ENCODE peak calls at places on chromosomes 16 and 17, in seven cellular contexts. One of them, this sample, is unnamed.

GRCh38 chr16:49698416-49698815 is 157.5 kb downstream of the ZNF423 start:
- DNase-seq in AG09309: no peak
- DNase-seq in fibroblast of mammary gland: no peak
- DNase-seq in HFF-Myc: no peak
- DNase-seq in esophagus squamous epithelium: no peak
- DNase-seq in psoas muscle: no peak
- DNase-seq in kidney: no peak
- DNase-seq in this sample: peak

GRCh38 chr17:11737290-11737679 is 139.0 kb downstream of the DNAH9 start:
- DNase-seq in AG09309: no peak
- DNase-seq in fibroblast of mammary gland: no peak
- DNase-seq in HFF-Myc: no peak
- DNase-seq in esophagus squamous epithelium: no peak
- DNase-seq in psoas muscle: no peak
- DNase-seq in kidney: no peak
- DNase-seq in this sample: no peak

GRCh38 chr17:58492238-58493121 is 4.3 kb upstream of the HSF5 start:
- DNase-seq in AG09309: no peak
- DNase-seq in fibroblast of mammary gland: no peak
- DNase-seq in HFF-Myc: no peak
- DNase-seq in esophagus squamous epithelium: no peak
- DNase-seq in psoas muscle: no peak
- DNase-seq in kidney: no peak
- DNase-seq in this sample: no peak

GRCh38 chr16:8519179-8519578 is 71.1 kb downstream of the TMEM114 start:
- DNase-seq in AG09309: no peak
- DNase-seq in fibroblast of mammary gland: no peak
- DNase-seq in HFF-Myc: no peak
- DNase-seq in esophagus squamous epithelium: no peak
- DNase-seq in psoas muscle: no peak
- DNase-seq in kidney: no peak
- DNase-seq in this sample: no peak

GRCh38 chr17:45794840-45795239 is 10.7 kb downstream of the CRHR1 start:
- DNase-seq in AG09309: no peak
- DNase-seq in fibroblast of mammary gland: peak
- DNase-seq in HFF-Myc: no peak
- DNase-seq in esophagus squamous epithelium: no peak
- DNase-seq in psoas muscle: no peak
- DNase-seq in kidney: no peak
- DNase-seq in this sample: no peak

GRCh38 chr17:66230918-66231543 is 1.8 kb upstream of the APOH start:
- DNase-seq in AG09309: no peak
- DNase-seq in fibroblast of mammary gland: no peak
- DNase-seq in HFF-Myc: no peak
- DNase-seq in esophagus squamous epithelium: no peak
- DNase-seq in psoas muscle: no peak
- DNase-seq in kidney: no peak
- DNase-seq in this sample: no peak

GRCh38 chr17:55763856-55764255 is 13.0 kb downstream of the PCTP start:
- DNase-seq in AG09309: no peak
- DNase-seq in fibroblast of mammary gland: peak
- DNase-seq in HFF-Myc: no peak
- DNase-seq in esophagus squamous epithelium: no peak
- DNase-seq in psoas muscle: no peak
- DNase-seq in kidney: no peak
- DNase-seq in this sample: no peak

GRCh38 chr17:30095507-30096244 is 20.9 kb upstream of the NSRP1 start:
- DNase-seq in AG09309: peak
- DNase-seq in fibroblast of mammary gland: peak
- DNase-seq in HFF-Myc: no peak
- DNase-seq in esophagus squamous epithelium: no peak
- DNase-seq in psoas muscle: no peak
- DNase-seq in kidney: no peak
- DNase-seq in this sample: no peak

GRCh38 chr17:36728030-36728991 is 126.9 kb downstream of the MRM1 start:
- DNase-seq in AG09309: no peak
- DNase-seq in fibroblast of mammary gland: no peak
- DNase-seq in HFF-Myc: no peak
- DNase-seq in esophagus squamous epithelium: no peak
- DNase-seq in psoas muscle: no peak
- DNase-seq in kidney: no peak
- DNase-seq in this sample: no peak

GRCh38 chr17:27356091-27356705 is 62.3 kb downstream of the WSB1 start:
- DNase-seq in AG09309: no peak
- DNase-seq in fibroblast of mammary gland: no peak
- DNase-seq in HFF-Myc: no peak
- DNase-seq in esophagus squamous epithelium: no peak
- DNase-seq in psoas muscle: no peak
- DNase-seq in kidney: no peak
- DNase-seq in this sample: no peak

GRCh38 chr17:45639297-45639849 is 144.7 kb upstream of the CRHR1 start:
- DNase-seq in AG09309: no peak
- DNase-seq in fibroblast of mammary gland: no peak
- DNase-seq in HFF-Myc: no peak
- DNase-seq in esophagus squamous epithelium: no peak
- DNase-seq in psoas muscle: no peak
- DNase-seq in kidney: no peak
- DNase-seq in this sample: no peak

GRCh38 chr17:10032142-10032541 is 127.1 kb upstream of the RCVRN start:
- DNase-seq in AG09309: no peak
- DNase-seq in fibroblast of mammary gland: no peak
- DNase-seq in HFF-Myc: no peak
- DNase-seq in esophagus squamous epithelium: no peak
- DNase-seq in psoas muscle: no peak
- DNase-seq in kidney: no peak
- DNase-seq in this sample: no peak

GRCh38 chr16:50096791-50097190 is 31.0 kb downstream of the HEATR3 start:
- DNase-seq in AG09309: peak
- DNase-seq in fibroblast of mammary gland: peak
- DNase-seq in HFF-Myc: peak
- DNase-seq in esophagus squamous epithelium: no peak
- DNase-seq in psoas muscle: no peak
- DNase-seq in kidney: no peak
- DNase-seq in this sample: no peak

GRCh38 chr16:9670058-9670457 is 512.2 kb downstream of the GRIN2A start:
- DNase-seq in AG09309: no peak
- DNase-seq in fibroblast of mammary gland: no peak
- DNase-seq in HFF-Myc: no peak
- DNase-seq in esophagus squamous epithelium: no peak
- DNase-seq in psoas muscle: no peak
- DNase-seq in kidney: no peak
- DNase-seq in this sample: no peak

GRCh38 chr17:80969674-80970043 is 22.0 kb upstream of the CHMP6 start:
- DNase-seq in AG09309: no peak
- DNase-seq in fibroblast of mammary gland: no peak
- DNase-seq in HFF-Myc: no peak
- DNase-seq in esophagus squamous epithelium: no peak
- DNase-seq in psoas muscle: no peak
- DNase-seq in kidney: peak
- DNase-seq in this sample: no peak

GRCh38 chr17:45225051-45225700 is 3.5 kb downstream of the FMNL1 start:
- DNase-seq in AG09309: no peak
- DNase-seq in fibroblast of mammary gland: no peak
- DNase-seq in HFF-Myc: no peak
- DNase-seq in esophagus squamous epithelium: no peak
- DNase-seq in psoas muscle: no peak
- DNase-seq in kidney: no peak
- DNase-seq in this sample: no peak

GRCh38 chr17:82552580-82552979 is 33.0 kb downstream of the FOXK2 start:
- DNase-seq in AG09309: no peak
- DNase-seq in fibroblast of mammary gland: no peak
- DNase-seq in HFF-Myc: no peak
- DNase-seq in esophagus squamous epithelium: no peak
- DNase-seq in psoas muscle: no peak
- DNase-seq in kidney: no peak
- DNase-seq in this sample: no peak

GRCh38 chr16:57042157-57043111 is 49.9 kb upstream of the CPNE2 start:
- DNase-seq in AG09309: no peak
- DNase-seq in fibroblast of mammary gland: no peak
- DNase-seq in HFF-Myc: no peak
- DNase-seq in esophagus squamous epithelium: no peak
- DNase-seq in psoas muscle: no peak
- DNase-seq in kidney: no peak
- DNase-seq in this sample: no peak

GRCh38 chr17:16474012-16474725 is 17.8 kb downstream of the LRRC75A start:
- DNase-seq in AG09309: no peak
- DNase-seq in fibroblast of mammary gland: no peak
- DNase-seq in HFF-Myc: no peak
- DNase-seq in esophagus squamous epithelium: no peak
- DNase-seq in psoas muscle: no peak
- DNase-seq in kidney: no peak
- DNase-seq in this sample: no peak

GRCh38 chr16:58205276-58206036 is 7.5 kb upstream of the CSNK2A2 start:
- DNase-seq in AG09309: no peak
- DNase-seq in fibroblast of mammary gland: no peak
- DNase-seq in HFF-Myc: no peak
- DNase-seq in esophagus squamous epithelium: no peak
- DNase-seq in psoas muscle: no peak
- DNase-seq in kidney: no peak
- DNase-seq in this sample: no peak

GRCh38 chr16:89248196-89249005 is 30.9 kb downstream of the ZNF778 start:
- DNase-seq in AG09309: no peak
- DNase-seq in fibroblast of mammary gland: no peak
- DNase-seq in HFF-Myc: no peak
- DNase-seq in esophagus squamous epithelium: no peak
- DNase-seq in psoas muscle: no peak
- DNase-seq in kidney: peak
- DNase-seq in this sample: no peak

GRCh38 chr17:20952183-20952582 is 90.6 kb downstream of the USP22 start:
- DNase-seq in AG09309: no peak
- DNase-seq in fibroblast of mammary gland: no peak
- DNase-seq in HFF-Myc: no peak
- DNase-seq in esophagus squamous epithelium: no peak
- DNase-seq in psoas muscle: no peak
- DNase-seq in kidney: no peak
- DNase-seq in this sample: no peak

GRCh38 chr17:66762276-66762675 is 72.6 kb upstream of the CACNG5 start:
- DNase-seq in AG09309: no peak
- DNase-seq in fibroblast of mammary gland: no peak
- DNase-seq in HFF-Myc: no peak
- DNase-seq in esophagus squamous epithelium: no peak
- DNase-seq in psoas muscle: no peak
- DNase-seq in kidney: no peak
- DNase-seq in this sample: no peak

GRCh38 chr16:52863000-52863399 is 189.7 kb downstream of the CHD9NB start:
- DNase-seq in AG09309: no peak
- DNase-seq in fibroblast of mammary gland: no peak
- DNase-seq in HFF-Myc: no peak
- DNase-seq in esophagus squamous epithelium: no peak
- DNase-seq in psoas muscle: no peak
- DNase-seq in kidney: no peak
- DNase-seq in this sample: no peak

GRCh38 chr16:52861614-52862022 is 191.1 kb downstream of the CHD9NB start:
- DNase-seq in AG09309: no peak
- DNase-seq in fibroblast of mammary gland: peak
- DNase-seq in HFF-Myc: no peak
- DNase-seq in esophagus squamous epithelium: no peak
- DNase-seq in psoas muscle: no peak
- DNase-seq in kidney: no peak
- DNase-seq in this sample: no peak
- TF ChIP-seq CTCF in AG09309: no peak
- TF ChIP-seq CTCF in fibroblast of mammary gland: peak
- TF ChIP-seq CTCF in HFF-Myc: no peak
- TF ChIP-seq CTCF in esophagus squamous epithelium: peak
- TF ChIP-seq CTCF in psoas muscle: no peak
- TF ChIP-seq CTCF in kidney: peak
- TF ChIP-seq CTCF in this sample: peak

DNA sequence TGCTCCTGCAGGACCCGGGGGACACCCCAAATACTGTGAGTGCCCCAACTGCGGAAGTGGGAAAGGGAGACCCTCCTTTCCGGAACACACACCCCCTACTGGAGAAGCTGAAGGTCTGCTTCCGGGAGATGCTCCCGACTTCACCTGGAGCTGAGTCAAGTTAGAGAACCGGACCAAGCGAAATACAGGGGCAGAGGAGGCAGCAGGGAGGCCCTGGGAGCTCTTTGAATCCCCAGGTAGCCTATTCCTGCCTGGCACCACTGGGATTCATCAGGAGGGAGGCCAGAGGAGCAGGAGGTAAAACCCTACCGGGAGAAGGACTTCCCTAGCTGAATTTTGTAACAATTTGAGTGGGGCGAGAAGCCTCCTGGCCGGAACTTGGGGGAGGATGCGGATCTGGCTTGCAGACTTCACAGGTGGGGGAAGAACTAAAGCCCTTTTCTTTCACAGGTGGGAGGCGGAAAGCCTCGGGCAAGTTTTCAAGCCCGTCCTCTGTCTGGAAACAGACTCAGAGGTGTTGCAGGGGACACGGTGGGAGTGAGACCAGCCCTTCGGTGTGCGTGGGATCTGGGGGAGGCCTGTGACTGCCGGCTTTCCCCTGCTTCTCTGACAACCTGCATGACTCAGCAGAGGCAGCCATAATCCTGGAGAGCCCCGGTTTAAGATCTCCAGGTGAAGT is 22.4 kb upstream of the TEKT1 start:
- DNase-seq in AG09309: no peak
- DNase-seq in fibroblast of mammary gland: no peak
- DNase-seq in HFF-Myc: no peak
- DNase-seq in esophagus squamous epithelium: no peak
- DNase-seq in psoas muscle: no peak
- DNase-seq in kidney: no peak
- DNase-seq in this sample: no peak
- TF ChIP-seq CTCF in AG09309: peak
- TF ChIP-seq CTCF in fibroblast of mammary gland: peak
- TF ChIP-seq CTCF in HFF-Myc: peak
- TF ChIP-seq CTCF in esophagus squamous epithelium: no peak
- TF ChIP-seq CTCF in psoas muscle: no peak
- TF ChIP-seq CTCF in kidney: no peak
- TF ChIP-seq CTCF in this sample: peak

GRCh38 chr17:47607481-47607880 is 42.2 kb upstream of the KPNB1 start:
- DNase-seq in AG09309: no peak
- DNase-seq in fibroblast of mammary gland: no peak
- DNase-seq in HFF-Myc: no peak
- DNase-seq in esophagus squamous epithelium: no peak
- DNase-seq in psoas muscle: no peak
- DNase-seq in kidney: no peak
- DNase-seq in this sample: no peak
- TF ChIP-seq CTCF in AG09309: no peak
- TF ChIP-seq CTCF in fibroblast of mammary gland: no peak
- TF ChIP-seq CTCF in HFF-Myc: no peak
- TF ChIP-seq CTCF in esophagus squamous epithelium: no peak
- TF ChIP-seq CTCF in psoas muscle: no peak
- TF ChIP-seq CTCF in kidney: no peak
- TF ChIP-seq CTCF in this sample: no peak

GRCh38 chr16:85446846-85447656 is 166.1 kb upstream of the GSE1 start:
- DNase-seq in AG09309: no peak
- DNase-seq in fibroblast of mammary gland: no peak
- DNase-seq in HFF-Myc: no peak
- DNase-seq in esophagus squamous epithelium: no peak
- DNase-seq in psoas muscle: no peak
- DNase-seq in kidney: no peak
- DNase-seq in this sample: no peak
- TF ChIP-seq CTCF in AG09309: no peak
- TF ChIP-seq CTCF in fibroblast of mammary gland: no peak
- TF ChIP-seq CTCF in HFF-Myc: no peak
- TF ChIP-seq CTCF in esophagus squamous epithelium: no peak
- TF ChIP-seq CTCF in psoas muscle: peak
- TF ChIP-seq CTCF in kidney: no peak
- TF ChIP-seq CTCF in this sample: no peak

GRCh38 chr16:30797670-30798309 is 10.8 kb upstream of the ZNF629 start:
- DNase-seq in AG09309: no peak
- DNase-seq in fibroblast of mammary gland: no peak
- DNase-seq in HFF-Myc: no peak
- DNase-seq in esophagus squamous epithelium: no peak
- DNase-seq in psoas muscle: no peak
- DNase-seq in kidney: peak
- DNase-seq in this sample: no peak
- TF ChIP-seq CTCF in AG09309: no peak
- TF ChIP-seq CTCF in fibroblast of mammary gland: no peak
- TF ChIP-seq CTCF in HFF-Myc: peak
- TF ChIP-seq CTCF in esophagus squamous epithelium: no peak
- TF ChIP-seq CTCF in psoas muscle: no peak
- TF ChIP-seq CTCF in kidney: no peak
- TF ChIP-seq CTCF in this sample: no peak

GRCh38 chr17:73646409-73647305 is 2.4 kb upstream of the SDK2 start:
- DNase-seq in AG09309: no peak
- DNase-seq in fibroblast of mammary gland: peak
- DNase-seq in HFF-Myc: no peak
- DNase-seq in esophagus squamous epithelium: no peak
- DNase-seq in psoas muscle: no peak
- DNase-seq in kidney: no peak
- DNase-seq in this sample: no peak
- TF ChIP-seq CTCF in AG09309: no peak
- TF ChIP-seq CTCF in fibroblast of mammary gland: peak
- TF ChIP-seq CTCF in HFF-Myc: peak
- TF ChIP-seq CTCF in esophagus squamous epithelium: no peak
- TF ChIP-seq CTCF in psoas muscle: no peak
- TF ChIP-seq CTCF in kidney: no peak
- TF ChIP-seq CTCF in this sample: no peak

This sample was measured in mesothelial cell of epicardium.